ENCODE peak calls at places on chromosomes 5 and 9, in seven cellular contexts. One of them, this sample, is unnamed.
A peak's percentile ranks its signal among the peaks of the same experiment; 100 is the strongest.

GRCh38 chr9:87069690-87070089 is 122.4 kb upstream of the GAS1 start:
- DNase-seq in AG04450: no peak
- DNase-seq in HFF-Myc: no peak
- DNase-seq in upper lobe of right lung: no peak
- DNase-seq in PC-3: no peak
- DNase-seq in AG10803: peak; percentile 82
- DNase-seq in SK-N-SH: no peak
- DNase-seq in this sample: peak; percentile 39

GRCh38 chr5:65191554-65192126 is 290.1 kb downstream of the ADAMTS6 start:
- DNase-seq in AG04450: no peak
- DNase-seq in HFF-Myc: no peak
- DNase-seq in upper lobe of right lung: no peak
- DNase-seq in PC-3: no peak
- DNase-seq in AG10803: no peak
- DNase-seq in SK-N-SH: no peak
- DNase-seq in this sample: peak; percentile 53

GRCh38 chr5:135456238-135457099 is 4.3 kb upstream of the TIFAB start:
- DNase-seq in AG04450: no peak
- DNase-seq in HFF-Myc: no peak
- DNase-seq in upper lobe of right lung: peak; percentile 89
- DNase-seq in PC-3: peak; percentile 26
- DNase-seq in AG10803: peak; percentile 80
- DNase-seq in SK-N-SH: no peak
- DNase-seq in this sample: peak; percentile 70

GRCh38 chr5:116702776-116703175 is 128.2 kb upstream of the SEMA6A start:
- DNase-seq in AG04450: no peak
- DNase-seq in HFF-Myc: no peak
- DNase-seq in upper lobe of right lung: no peak
- DNase-seq in PC-3: no peak
- DNase-seq in AG10803: no peak
- DNase-seq in SK-N-SH: no peak
- DNase-seq in this sample: no peak

GRCh38 chr5:181241393-181241975 is 2.2 kb downstream of the RACK1 start:
- DNase-seq in AG04450: no peak
- DNase-seq in HFF-Myc: no peak
- DNase-seq in upper lobe of right lung: no peak
- DNase-seq in PC-3: peak; percentile 81
- DNase-seq in AG10803: peak; percentile 85
- DNase-seq in SK-N-SH: peak; percentile 29
- DNase-seq in this sample: peak; percentile 86

GRCh38 chr5:10661401-10661800 is 97.5 kb downstream of the ANKRD33B start:
- DNase-seq in AG04450: no peak
- DNase-seq in HFF-Myc: no peak
- DNase-seq in upper lobe of right lung: no peak
- DNase-seq in PC-3: no peak
- DNase-seq in AG10803: no peak
- DNase-seq in SK-N-SH: no peak
- DNase-seq in this sample: no peak

GRCh38 chr5:56481998-56482698 is 249.0 kb upstream of the ANKRD55 start:
- DNase-seq in AG04450: no peak
- DNase-seq in HFF-Myc: no peak
- DNase-seq in upper lobe of right lung: no peak
- DNase-seq in PC-3: no peak
- DNase-seq in AG10803: no peak
- DNase-seq in SK-N-SH: peak; percentile 31
- DNase-seq in this sample: no peak

GRCh38 chr5:123209163-123210013 is 120.3 kb downstream of the PRDM6 start:
- DNase-seq in AG04450: peak; percentile 79
- DNase-seq in HFF-Myc: peak; percentile 71
- DNase-seq in upper lobe of right lung: no peak
- DNase-seq in PC-3: peak; percentile 62
- DNase-seq in AG10803: peak; percentile 78
- DNase-seq in SK-N-SH: no peak
- DNase-seq in this sample: peak; percentile 93

GRCh38 chr5:86625148-86625547 is 7.4 kb downstream of the COX7C start:
- DNase-seq in AG04450: no peak
- DNase-seq in HFF-Myc: no peak
- DNase-seq in upper lobe of right lung: no peak
- DNase-seq in PC-3: no peak
- DNase-seq in AG10803: no peak
- DNase-seq in SK-N-SH: no peak
- DNase-seq in this sample: no peak

GRCh38 chr5:39543335-39543734 is 118.6 kb upstream of the DAB2 start:
- DNase-seq in AG04450: no peak
- DNase-seq in HFF-Myc: no peak
- DNase-seq in upper lobe of right lung: no peak
- DNase-seq in PC-3: no peak
- DNase-seq in AG10803: peak; percentile 29
- DNase-seq in SK-N-SH: no peak
- DNase-seq in this sample: peak; percentile 63

GRCh38 chr9:100430286-100430940 is 3.5 kb downstream of the MSANTD3 start:
- DNase-seq in AG04450: no peak
- DNase-seq in HFF-Myc: no peak
- DNase-seq in upper lobe of right lung: no peak
- DNase-seq in PC-3: no peak
- DNase-seq in AG10803: peak; percentile 55
- DNase-seq in SK-N-SH: no peak
- DNase-seq in this sample: no peak

GRCh38 chr9:2857564-2858198 is 13.8 kb upstream of the PUM3 start:
- DNase-seq in AG04450: peak; percentile 33
- DNase-seq in HFF-Myc: peak; percentile 78
- DNase-seq in upper lobe of right lung: no peak
- DNase-seq in PC-3: peak; percentile 75
- DNase-seq in AG10803: peak; percentile 76
- DNase-seq in SK-N-SH: peak; percentile 76
- DNase-seq in this sample: peak; percentile 85

GRCh38 chr9:96500696-96501660 is 51.0 kb downstream of the HABP4 start:
- DNase-seq in AG04450: no peak
- DNase-seq in HFF-Myc: no peak
- DNase-seq in upper lobe of right lung: no peak
- DNase-seq in PC-3: no peak
- DNase-seq in AG10803: peak; percentile 66
- DNase-seq in SK-N-SH: no peak
- DNase-seq in this sample: peak; percentile 16

GRCh38 chr5:136020383-136021015 is 8.3 kb upstream of the TGFBI start:
- DNase-seq in AG04450: peak; percentile 96
- DNase-seq in HFF-Myc: peak; percentile 96
- DNase-seq in upper lobe of right lung: no peak
- DNase-seq in PC-3: peak; percentile 96
- DNase-seq in AG10803: peak; percentile 94
- DNase-seq in SK-N-SH: peak; percentile 41
- DNase-seq in this sample: peak; percentile 95

GRCh38 chr9:78985084-78985738 is 586.6 kb upstream of the TLE4 start:
- DNase-seq in AG04450: peak; percentile 1
- DNase-seq in HFF-Myc: no peak
- DNase-seq in upper lobe of right lung: no peak
- DNase-seq in PC-3: peak; percentile 46
- DNase-seq in AG10803: peak; percentile 24
- DNase-seq in SK-N-SH: no peak
- DNase-seq in this sample: no peak

GRCh38 chr5:1325870-1326546 is 18.9 kb downstream of the CLPTM1L start:
- DNase-seq in AG04450: no peak
- DNase-seq in HFF-Myc: no peak
- DNase-seq in upper lobe of right lung: peak; percentile 60
- DNase-seq in PC-3: peak; percentile 40
- DNase-seq in AG10803: peak; percentile 83
- DNase-seq in SK-N-SH: no peak
- DNase-seq in this sample: no peak

GRCh38 chr9:115997923-115998322 is 155.7 kb upstream of the PAPPA start:
- DNase-seq in AG04450: peak; percentile 48
- DNase-seq in HFF-Myc: peak; percentile 58
- DNase-seq in upper lobe of right lung: no peak
- DNase-seq in PC-3: peak; percentile 54
- DNase-seq in AG10803: peak; percentile 90
- DNase-seq in SK-N-SH: no peak
- DNase-seq in this sample: peak; percentile 89

GRCh38 chr5:23675456-23675855 is 168.0 kb downstream of the PRDM9 start:
- DNase-seq in AG04450: no peak
- DNase-seq in HFF-Myc: no peak
- DNase-seq in upper lobe of right lung: no peak
- DNase-seq in PC-3: no peak
- DNase-seq in AG10803: no peak
- DNase-seq in SK-N-SH: no peak
- DNase-seq in this sample: no peak

GRCh38 chr9:135933114-135933513 is 25.8 kb upstream of the CAMSAP1 start:
- DNase-seq in AG04450: no peak
- DNase-seq in HFF-Myc: no peak
- DNase-seq in upper lobe of right lung: no peak
- DNase-seq in PC-3: no peak
- DNase-seq in AG10803: no peak
- DNase-seq in SK-N-SH: no peak
- DNase-seq in this sample: no peak

GRCh38 chr5:1657161-1657741 is 133.5 kb upstream of the LPCAT1 start:
- DNase-seq in AG04450: no peak
- DNase-seq in HFF-Myc: no peak
- DNase-seq in upper lobe of right lung: peak; percentile 38
- DNase-seq in PC-3: no peak
- DNase-seq in AG10803: no peak
- DNase-seq in SK-N-SH: peak; percentile 24
- DNase-seq in this sample: no peak

GRCh38 chr5:176540476-176540899 is 3.3 kb upstream of the RNF44 start:
- DNase-seq in AG04450: no peak
- DNase-seq in HFF-Myc: no peak
- DNase-seq in upper lobe of right lung: no peak
- DNase-seq in PC-3: no peak
- DNase-seq in AG10803: no peak
- DNase-seq in SK-N-SH: no peak
- DNase-seq in this sample: no peak

GRCh38 chr9:93065321-93065720 is 6.8 kb downstream of the SUSD3 start:
- DNase-seq in AG04450: no peak
- DNase-seq in HFF-Myc: no peak
- DNase-seq in upper lobe of right lung: no peak
- DNase-seq in PC-3: no peak
- DNase-seq in AG10803: no peak
- DNase-seq in SK-N-SH: no peak
- DNase-seq in this sample: no peak
- H3K4me3 ChIP-seq in AG04450: no peak overlapping the region
- H3K4me3 ChIP-seq in HFF-Myc: no peak overlapping the region
- H3K4me3 ChIP-seq in upper lobe of right lung: no peak overlapping the region
- H3K4me3 ChIP-seq in PC-3: no peak overlapping the region
- H3K4me3 ChIP-seq in AG10803: no peak overlapping the region
- H3K4me3 ChIP-seq in SK-N-SH: no peak overlapping the region
- H3K4me3 ChIP-seq in this sample: no peak overlapping the region

DNA sequence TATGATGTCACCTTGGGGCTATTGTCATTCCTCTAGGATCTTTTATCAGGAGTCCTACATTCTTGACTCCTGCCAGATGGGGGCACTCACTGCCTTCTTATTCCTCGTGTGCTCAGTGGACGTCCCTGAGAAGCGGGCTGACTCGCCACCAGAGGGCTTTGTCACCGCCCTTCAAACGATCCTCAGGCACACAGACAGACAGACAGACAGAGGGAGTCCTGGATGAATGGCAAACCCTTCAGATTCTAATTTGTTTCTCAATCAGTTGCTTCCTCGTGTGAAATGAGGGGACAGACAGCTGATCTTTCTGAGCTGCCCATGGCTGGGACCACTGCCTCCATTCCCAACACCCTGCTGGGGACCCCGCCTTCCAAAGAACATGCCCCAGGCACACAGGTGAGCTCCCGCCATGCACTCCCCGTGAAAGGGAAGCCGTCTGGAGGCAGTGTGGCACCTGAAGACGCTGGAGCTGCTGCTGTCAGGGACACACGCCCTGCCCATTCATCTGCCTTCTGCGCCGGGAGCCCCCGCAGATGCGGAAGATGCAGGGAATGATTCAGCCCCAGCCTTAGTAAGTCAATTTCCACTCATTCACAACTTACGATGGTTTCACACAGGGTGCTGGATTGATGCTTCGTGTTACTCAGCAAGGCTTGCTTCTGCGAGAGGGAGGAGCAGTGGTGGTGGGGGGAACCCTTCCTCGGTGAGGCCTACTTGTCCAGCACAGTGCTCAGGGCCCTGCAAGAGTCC is 24.9 kb upstream of the SH3PXD2B start:
- DNase-seq in AG04450: peak; percentile 61
- DNase-seq in HFF-Myc: peak; percentile 70
- DNase-seq in upper lobe of right lung: peak; percentile 85
- DNase-seq in PC-3: peak; percentile 92
- DNase-seq in AG10803: peak; percentile 86
- DNase-seq in SK-N-SH: peak; percentile 88
- DNase-seq in this sample: peak; percentile 89
- TF ChIP-seq CTCF in AG04450: peak; percentile 89
- TF ChIP-seq CTCF in HFF-Myc: peak; percentile 88
- TF ChIP-seq CTCF in upper lobe of right lung: peak; percentile 78
- TF ChIP-seq CTCF in PC-3: peak; percentile 88
- TF ChIP-seq CTCF in AG10803: peak; percentile 83
- TF ChIP-seq CTCF in SK-N-SH: peak; percentile 90
- TF ChIP-seq CTCF in this sample: peak; percentile 81

GRCh38 chr9:130264414-130265350 is 878 bp upstream of the HMCN2 start:
- DNase-seq in AG04450: no peak
- DNase-seq in HFF-Myc: no peak
- DNase-seq in upper lobe of right lung: no peak
- DNase-seq in PC-3: no peak
- DNase-seq in AG10803: no peak
- DNase-seq in SK-N-SH: peak; percentile 53
- DNase-seq in this sample: no peak

GRCh38 chr9:130262061-130262745 is 3.4 kb upstream of the HMCN2 start:
- DNase-seq in AG04450: no peak
- DNase-seq in HFF-Myc: no peak
- DNase-seq in upper lobe of right lung: no peak
- DNase-seq in PC-3: no peak
- DNase-seq in AG10803: no peak
- DNase-seq in SK-N-SH: no peak
- DNase-seq in this sample: no peak

GRCh38 chr9:130260816-130261765 is 4.5 kb upstream of the HMCN2 start:
- DNase-seq in AG04450: no peak
- DNase-seq in HFF-Myc: no peak
- DNase-seq in upper lobe of right lung: no peak
- DNase-seq in PC-3: no peak
- DNase-seq in AG10803: no peak
- DNase-seq in SK-N-SH: no peak
- DNase-seq in this sample: peak; percentile 19

GRCh38 chr9:130263601-130264413 is 1.8 kb upstream of the HMCN2 start:
- DNase-seq in AG04450: no peak
- DNase-seq in HFF-Myc: no peak
- DNase-seq in upper lobe of right lung: no peak
- DNase-seq in PC-3: peak; percentile 42
- DNase-seq in AG10803: no peak
- DNase-seq in SK-N-SH: peak; percentile 46
- DNase-seq in this sample: no peak

GRCh38 chr9:130262771-130263170 is 2.8 kb upstream of the HMCN2 start:
- DNase-seq in AG04450: no peak
- DNase-seq in HFF-Myc: no peak
- DNase-seq in upper lobe of right lung: no peak
- DNase-seq in PC-3: no peak
- DNase-seq in AG10803: no peak
- DNase-seq in SK-N-SH: no peak
- DNase-seq in this sample: no peak
- H3K4me3 ChIP-seq in AG04450: no peak overlapping the region
- H3K4me3 ChIP-seq in HFF-Myc: no peak overlapping the region
- H3K4me3 ChIP-seq in upper lobe of right lung: no peak overlapping the region
- H3K4me3 ChIP-seq in PC-3: no peak overlapping the region
- H3K4me3 ChIP-seq in AG10803: no peak overlapping the region
- H3K4me3 ChIP-seq in SK-N-SH: no peak overlapping the region
- H3K4me3 ChIP-seq in this sample: no peak overlapping the region

DNA sequence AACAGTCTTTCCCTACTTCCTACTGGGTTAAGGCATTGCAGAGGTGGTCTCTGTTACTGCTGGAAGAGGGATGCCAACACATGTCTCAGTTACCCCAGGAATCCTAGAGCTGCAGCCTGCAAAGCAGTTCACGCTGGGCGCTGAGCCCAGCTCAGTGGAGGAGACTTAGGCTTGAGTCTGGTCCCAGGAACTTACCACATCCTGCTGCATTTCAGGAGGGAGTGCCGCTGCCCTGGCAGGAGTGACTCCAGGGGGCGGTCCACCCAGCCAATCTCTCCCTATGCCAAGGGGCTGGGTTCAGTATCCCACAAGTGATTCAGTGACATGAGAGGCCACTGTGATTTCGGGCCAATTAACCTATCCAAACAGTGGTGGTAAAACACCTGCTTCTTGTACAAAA is 7.6 kb downstream of the TTC16 start:
- DNase-seq in AG04450: peak; percentile 21
- DNase-seq in HFF-Myc: no peak
- DNase-seq in upper lobe of right lung: no peak
- DNase-seq in PC-3: peak; percentile 74
- DNase-seq in AG10803: peak; percentile 88
- DNase-seq in SK-N-SH: no peak
- DNase-seq in this sample: peak; percentile 85
- TF ChIP-seq CTCF in AG04450: peak; percentile 9
- TF ChIP-seq CTCF in HFF-Myc: no peak
- TF ChIP-seq CTCF in upper lobe of right lung: no peak
- TF ChIP-seq CTCF in PC-3: no peak
- TF ChIP-seq CTCF in AG10803: peak; percentile 27
- TF ChIP-seq CTCF in SK-N-SH: no peak
- TF ChIP-seq CTCF in this sample: peak; percentile 38